ENCODE peak calls at places on chromosome 14, in seven cellular contexts. One of them, this sample, is unnamed.

GRCh38 chr14:35167496-35167895 is 45.1 kb downstream of the PRORP start:
- DNase-seq in transverse colon: no peak
- DNase-seq in esophagus muscularis mucosa: no peak
- DNase-seq in SK-N-SH: no peak
- DNase-seq in sigmoid colon: no peak
- DNase-seq in stomach: no peak
- DNase-seq in HepG2: no peak
- DNase-seq in this sample: no peak

GRCh38 chr14:80419769-80420168 is 208.5 kb upstream of the DIO2 start:
- DNase-seq in transverse colon: no peak
- DNase-seq in esophagus muscularis mucosa: no peak
- DNase-seq in SK-N-SH: no peak
- DNase-seq in sigmoid colon: no peak
- DNase-seq in stomach: no peak
- DNase-seq in HepG2: no peak
- DNase-seq in this sample: no peak

GRCh38 chr14:60931206-60931605 is 49.7 kb downstream of the TRMT5 start:
- DNase-seq in transverse colon: no peak
- DNase-seq in esophagus muscularis mucosa: no peak
- DNase-seq in SK-N-SH: no peak
- DNase-seq in sigmoid colon: no peak
- DNase-seq in stomach: no peak
- DNase-seq in HepG2: no peak
- DNase-seq in this sample: no peak

GRCh38 chr14:32896979-32897723 is 41.5 kb upstream of the NPAS3 start:
- DNase-seq in transverse colon: no peak
- DNase-seq in esophagus muscularis mucosa: no peak
- DNase-seq in SK-N-SH: no peak
- DNase-seq in sigmoid colon: no peak
- DNase-seq in stomach: no peak
- DNase-seq in HepG2: peak; percentile 25
- DNase-seq in this sample: no peak

GRCh38 chr14:60241091-60241490 is 7.9 kb upstream of the PPM1A start:
- DNase-seq in transverse colon: no peak
- DNase-seq in esophagus muscularis mucosa: no peak
- DNase-seq in SK-N-SH: no peak
- DNase-seq in sigmoid colon: no peak
- DNase-seq in stomach: no peak
- DNase-seq in HepG2: no peak
- DNase-seq in this sample: no peak

GRCh38 chr14:50018236-50019210 is 97.8 kb downstream of the VCPKMT start:
- DNase-seq in transverse colon: peak; percentile 53
- DNase-seq in esophagus muscularis mucosa: no peak
- DNase-seq in SK-N-SH: no peak
- DNase-seq in sigmoid colon: peak; percentile 73
- DNase-seq in stomach: peak; percentile 73
- DNase-seq in HepG2: peak; percentile 83
- DNase-seq in this sample: peak; percentile 40

GRCh38 chr14:57266060-57266459 is 2.6 kb downstream of the EXOC5 start:
- DNase-seq in transverse colon: no peak
- DNase-seq in esophagus muscularis mucosa: no peak
- DNase-seq in SK-N-SH: no peak
- DNase-seq in sigmoid colon: no peak
- DNase-seq in stomach: no peak
- DNase-seq in HepG2: no peak
- DNase-seq in this sample: no peak

GRCh38 chr14:67666733-67667132 is 7.7 kb downstream of the VTI1B start:
- DNase-seq in transverse colon: no peak
- DNase-seq in esophagus muscularis mucosa: no peak
- DNase-seq in SK-N-SH: no peak
- DNase-seq in sigmoid colon: no peak
- DNase-seq in stomach: no peak
- DNase-seq in HepG2: no peak
- DNase-seq in this sample: no peak

GRCh38 chr14:93430319-93430801 is 379 bp upstream of the UNC79 start:
- DNase-seq in transverse colon: no peak
- DNase-seq in esophagus muscularis mucosa: no peak
- DNase-seq in SK-N-SH: peak; percentile 88
- DNase-seq in sigmoid colon: no peak
- DNase-seq in stomach: no peak
- DNase-seq in HepG2: no peak
- DNase-seq in this sample: no peak

GRCh38 chr14:68216957-68217356 is 397.4 kb downstream of the RAD51B start:
- DNase-seq in transverse colon: no peak
- DNase-seq in esophagus muscularis mucosa: no peak
- DNase-seq in SK-N-SH: no peak
- DNase-seq in sigmoid colon: no peak
- DNase-seq in stomach: no peak
- DNase-seq in HepG2: no peak
- DNase-seq in this sample: no peak

GRCh38 chr14:21454843-21455550 is 926 bp downstream of the CHD8 start:
- DNase-seq in transverse colon: no peak
- DNase-seq in esophagus muscularis mucosa: no peak
- DNase-seq in SK-N-SH: peak; percentile 43
- DNase-seq in sigmoid colon: no peak
- DNase-seq in stomach: no peak
- DNase-seq in HepG2: peak; percentile 33
- DNase-seq in this sample: no peak

GRCh38 chr14:32078030-32078793 is 1.1 kb downstream of the ARHGAP5 start:
- DNase-seq in transverse colon: peak; percentile 43
- DNase-seq in esophagus muscularis mucosa: peak; percentile 95
- DNase-seq in SK-N-SH: peak; percentile 46
- DNase-seq in sigmoid colon: peak; percentile 69
- DNase-seq in stomach: peak; percentile 46
- DNase-seq in HepG2: peak; percentile 70
- DNase-seq in this sample: peak; percentile 42

GRCh38 chr14:72962829-72963312 is 36.6 kb downstream of the DCAF4 start:
- DNase-seq in transverse colon: peak; percentile 12
- DNase-seq in esophagus muscularis mucosa: no peak
- DNase-seq in SK-N-SH: no peak
- DNase-seq in sigmoid colon: no peak
- DNase-seq in stomach: no peak
- DNase-seq in HepG2: peak; percentile 48
- DNase-seq in this sample: no peak

GRCh38 chr14:70755655-70756054 is 53.7 kb downstream of the MAP3K9 start:
- DNase-seq in transverse colon: no peak
- DNase-seq in esophagus muscularis mucosa: no peak
- DNase-seq in SK-N-SH: no peak
- DNase-seq in sigmoid colon: no peak
- DNase-seq in stomach: no peak
- DNase-seq in HepG2: no peak
- DNase-seq in this sample: no peak

GRCh38 chr14:70753518-70753953 is 55.8 kb downstream of the MAP3K9 start:
- DNase-seq in transverse colon: no peak
- DNase-seq in esophagus muscularis mucosa: no peak
- DNase-seq in SK-N-SH: no peak
- DNase-seq in sigmoid colon: no peak
- DNase-seq in stomach: peak; percentile 48
- DNase-seq in HepG2: peak; percentile 94
- DNase-seq in this sample: peak; percentile 81

GRCh38 chr14:70759398-70759797 is 49.9 kb downstream of the MAP3K9 start:
- DNase-seq in transverse colon: no peak
- DNase-seq in esophagus muscularis mucosa: no peak
- DNase-seq in SK-N-SH: no peak
- DNase-seq in sigmoid colon: no peak
- DNase-seq in stomach: no peak
- DNase-seq in HepG2: no peak
- DNase-seq in this sample: no peak

DNA sequence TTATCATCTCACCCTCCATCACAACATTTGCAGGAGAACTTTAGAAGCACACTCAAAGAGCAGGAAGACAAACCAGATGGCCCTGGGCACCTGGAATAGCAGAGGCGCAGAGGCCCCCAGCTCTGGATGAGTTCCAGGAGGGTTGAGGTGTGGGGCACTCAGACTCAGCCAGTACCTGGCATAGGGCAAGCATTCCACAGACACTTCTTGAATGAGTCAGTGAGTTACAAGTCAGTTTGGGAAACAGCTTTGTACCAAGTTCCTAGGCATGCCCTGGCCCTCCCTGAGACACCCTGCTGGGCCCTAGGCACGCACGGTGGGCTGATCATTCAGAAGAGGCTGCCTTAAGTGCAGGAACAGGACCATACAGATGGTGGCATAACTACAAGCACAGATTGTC is 54.3 kb downstream of the MAP3K9 start:
- DNase-seq in transverse colon: no peak
- DNase-seq in esophagus muscularis mucosa: no peak
- DNase-seq in SK-N-SH: no peak
- DNase-seq in sigmoid colon: no peak
- DNase-seq in stomach: peak; percentile 57
- DNase-seq in HepG2: peak; percentile 41
- DNase-seq in this sample: peak; percentile 84
- TF ChIP-seq CTCF in transverse colon: no peak
- TF ChIP-seq CTCF in esophagus muscularis mucosa: no peak
- TF ChIP-seq CTCF in SK-N-SH: no peak
- TF ChIP-seq CTCF in sigmoid colon: no peak
- TF ChIP-seq CTCF in stomach: no peak
- TF ChIP-seq CTCF in HepG2: no peak
- TF ChIP-seq CTCF in this sample: no peak

DNA sequence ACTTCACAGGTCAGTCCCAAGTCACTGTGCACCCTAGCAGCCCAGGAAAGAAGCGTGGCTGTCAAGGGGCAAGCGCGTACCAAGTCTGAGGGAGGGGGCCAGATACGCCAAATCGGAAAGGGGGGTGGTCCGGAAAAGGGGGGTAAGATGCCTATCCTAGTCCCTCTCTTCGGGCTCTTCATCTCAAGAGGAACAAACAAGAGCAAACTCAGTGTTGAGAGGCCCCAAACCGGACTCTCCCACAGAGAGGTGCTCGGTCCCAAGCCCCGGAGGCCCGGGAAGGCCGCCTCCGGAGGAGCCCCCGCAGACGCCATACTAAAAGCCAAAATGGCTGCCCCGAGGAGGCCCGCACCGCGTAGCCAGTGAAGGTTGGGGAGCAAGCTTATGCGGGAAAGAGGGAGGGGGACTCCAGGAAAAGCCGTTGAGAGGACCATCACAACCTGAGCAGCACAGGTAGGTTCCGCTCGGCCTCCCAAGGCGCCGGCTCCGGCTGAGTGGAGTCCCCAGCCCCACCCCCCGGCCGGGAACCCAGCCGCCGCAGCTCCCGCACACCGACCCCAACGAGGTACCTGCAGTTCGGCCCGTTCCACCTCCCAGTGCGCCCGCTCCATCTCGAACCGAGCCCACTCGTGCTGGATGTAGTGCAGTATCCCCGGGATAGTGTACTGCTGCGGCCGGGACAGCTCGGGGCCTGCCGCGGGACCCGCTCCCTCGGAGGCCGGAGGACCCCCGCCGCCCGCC is at the start of gene AP4S1:
- DNase-seq in transverse colon: peak; percentile 55
- DNase-seq in esophagus muscularis mucosa: no peak
- DNase-seq in SK-N-SH: peak; percentile 65
- DNase-seq in sigmoid colon: peak; percentile 75
- DNase-seq in stomach: peak; percentile 36
- DNase-seq in HepG2: peak; percentile 57
- DNase-seq in this sample: peak; percentile 50
- TF ChIP-seq POLR2AphosphoS5 in transverse colon: no peak
- TF ChIP-seq POLR2AphosphoS5 in esophagus muscularis mucosa: peak; percentile 28
- TF ChIP-seq POLR2AphosphoS5 in SK-N-SH: no peak
- TF ChIP-seq POLR2AphosphoS5 in sigmoid colon: no peak
- TF ChIP-seq POLR2AphosphoS5 in stomach: no peak
- TF ChIP-seq POLR2AphosphoS5 in HepG2: peak; percentile 59
- TF ChIP-seq POLR2AphosphoS5 in this sample: no peak

GRCh38 chr14:77761205-77761931 is 412 bp upstream of the SNW1 start:
- DNase-seq in transverse colon: peak; percentile 13
- DNase-seq in esophagus muscularis mucosa: no peak
- DNase-seq in SK-N-SH: peak; percentile 55
- DNase-seq in sigmoid colon: peak; percentile 65
- DNase-seq in stomach: no peak
- DNase-seq in HepG2: peak; percentile 62
- DNase-seq in this sample: no peak

GRCh38 chr14:77763316-77763715 is 2.4 kb upstream of the SNW1 start:
- DNase-seq in transverse colon: no peak
- DNase-seq in esophagus muscularis mucosa: no peak
- DNase-seq in SK-N-SH: no peak
- DNase-seq in sigmoid colon: no peak
- DNase-seq in stomach: no peak
- DNase-seq in HepG2: no peak
- DNase-seq in this sample: no peak

GRCh38 chr14:77763978-77764377 is 3.0 kb upstream of the SNW1 start:
- DNase-seq in transverse colon: no peak
- DNase-seq in esophagus muscularis mucosa: no peak
- DNase-seq in SK-N-SH: no peak
- DNase-seq in sigmoid colon: no peak
- DNase-seq in stomach: no peak
- DNase-seq in HepG2: no peak
- DNase-seq in this sample: no peak

GRCh38 chr14:77760381-77761204 is at the start of gene SNW1:
- DNase-seq in transverse colon: peak; percentile 93
- DNase-seq in esophagus muscularis mucosa: peak; percentile 97
- DNase-seq in SK-N-SH: peak; percentile 90
- DNase-seq in sigmoid colon: peak; percentile 97
- DNase-seq in stomach: peak; percentile 93
- DNase-seq in HepG2: peak; percentile 91
- DNase-seq in this sample: peak; percentile 92
- TF ChIP-seq EP300 in transverse colon: no peak
- TF ChIP-seq EP300 in esophagus muscularis mucosa: no peak
- TF ChIP-seq EP300 in SK-N-SH: no peak
- TF ChIP-seq EP300 in sigmoid colon: no peak
- TF ChIP-seq EP300 in stomach: no peak
- TF ChIP-seq EP300 in HepG2: no peak
- TF ChIP-seq EP300 in this sample: peak; percentile 11

GRCh38 chr14:24390696-24391468 is 7.9 kb upstream of the NYNRIN start:
- DNase-seq in transverse colon: no peak
- DNase-seq in esophagus muscularis mucosa: no peak
- DNase-seq in SK-N-SH: no peak
- DNase-seq in sigmoid colon: no peak
- DNase-seq in stomach: no peak
- DNase-seq in HepG2: no peak
- DNase-seq in this sample: no peak

GRCh38 chr14:24392327-24393098 is 6.3 kb upstream of the NYNRIN start:
- DNase-seq in transverse colon: no peak
- DNase-seq in esophagus muscularis mucosa: no peak
- DNase-seq in SK-N-SH: no peak
- DNase-seq in sigmoid colon: no peak
- DNase-seq in stomach: no peak
- DNase-seq in HepG2: no peak
- DNase-seq in this sample: no peak

GRCh38 chr14:24395609-24396580 is 2.9 kb upstream of the NYNRIN start:
- DNase-seq in transverse colon: no peak
- DNase-seq in esophagus muscularis mucosa: no peak
- DNase-seq in SK-N-SH: no peak
- DNase-seq in sigmoid colon: peak; percentile 50
- DNase-seq in stomach: no peak
- DNase-seq in HepG2: no peak
- DNase-seq in this sample: no peak

GRCh38 chr14:24397639-24398297 is 1.0 kb upstream of the NYNRIN start:
- DNase-seq in transverse colon: no peak
- DNase-seq in esophagus muscularis mucosa: no peak
- DNase-seq in SK-N-SH: no peak
- DNase-seq in sigmoid colon: no peak
- DNase-seq in stomach: no peak
- DNase-seq in HepG2: no peak
- DNase-seq in this sample: no peak

DNA sequence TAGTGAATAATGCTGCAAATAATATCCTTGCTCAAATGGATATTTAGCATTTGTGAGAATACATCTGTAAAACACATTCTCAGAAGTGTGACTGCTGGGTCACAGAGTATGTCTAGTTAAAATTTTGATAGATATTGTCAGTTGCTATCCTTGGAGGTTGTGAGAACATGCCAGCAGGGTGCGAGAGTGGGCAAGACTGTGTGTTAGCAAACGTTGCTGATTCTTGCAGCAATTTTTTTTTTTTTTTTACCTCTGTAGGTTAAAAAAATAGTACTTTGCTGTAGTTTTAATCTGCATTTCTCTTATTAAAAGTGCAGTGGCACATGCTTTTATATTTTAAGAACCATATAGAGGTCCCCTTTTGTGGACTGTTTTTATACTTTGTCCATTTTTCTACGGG is 4.5 kb upstream of the NYNRIN start:
- DNase-seq in transverse colon: no peak
- DNase-seq in esophagus muscularis mucosa: no peak
- DNase-seq in SK-N-SH: no peak
- DNase-seq in sigmoid colon: no peak
- DNase-seq in stomach: no peak
- DNase-seq in HepG2: no peak
- DNase-seq in this sample: no peak
- TF ChIP-seq CTCF in transverse colon: no peak
- TF ChIP-seq CTCF in esophagus muscularis mucosa: no peak
- TF ChIP-seq CTCF in SK-N-SH: no peak
- TF ChIP-seq CTCF in sigmoid colon: no peak
- TF ChIP-seq CTCF in stomach: no peak
- TF ChIP-seq CTCF in HepG2: no peak
- TF ChIP-seq CTCF in this sample: no peak

This sample was measured in upper lobe of left lung.